ENCODE peak calls at places on chromosomes 4 and X, in six cellular contexts. N is NCI-H2171, Q is endodermal cell, U is HCEC 1CT, P is NCI-H748 treated with DMSO at 0.1 percent for 48 hours, W is AG08396. G is an unnamed sample.

GRCh38 chr4:111689214-111689613 is 456.0 kb upstream of the FAM241A start:
- DNase-seq in N (no peak), Q (no peak), U (peak), P (no peak), W (peak), G (no peak)

GRCh38 chr4:117773067-117773946 is 261.0 kb upstream of the NDST3 start:
- DNase-seq in N (no peak), Q (no peak), U (no peak), P (no peak), W (no peak), G (no peak)

GRCh38 chr4:25477251-25477650 is 100.2 kb downstream of the ANAPC4 start:
- DNase-seq in N (no peak), Q (no peak), U (no peak), P (no peak), W (no peak), G (no peak)

GRCh38 chrX:149818652-149819051 is 36.9 kb downstream of the MAGEA9 start:
- DNase-seq in N (no peak), Q (no peak), U (no peak), P (no peak), W (no peak), G (no peak)

GRCh38 chrX:29090811-29091210 is 503.6 kb downstream of the IL1RAPL1 start:
- DNase-seq in N (no peak), Q (no peak), U (no peak), P (no peak), W (no peak), G (no peak)

GRCh38 chr4:182207806-182208483 is 35.3 kb upstream of the TENM3 start:
- DNase-seq in N (no peak), Q (no peak), U (peak), P (no peak), W (peak), G (no peak)

GRCh38 chr4:150242820-150243458 is 164.7 kb downstream of the DCLK2 start:
- DNase-seq in N (no peak), Q (peak), U (no peak), P (no peak), W (peak), G (peak)

GRCh38 chrX:112846787-112847186 is 6.2 kb upstream of the AMOT start:
- DNase-seq in N (no peak), Q (no peak), U (no peak), P (no peak), W (no peak), G (no peak)

GRCh38 chr4:67871867-67872266 is 11.9 kb downstream of the TMPRSS11D start:
- DNase-seq in N (no peak), Q (no peak), U (peak), P (peak), W (peak), G (peak)